ENCODE peak calls at places on chromosomes 3 and 15, in eight cellular contexts. One of them, this sample, is unnamed.

GRCh38 chr3:131903988-131904415 is 130.8 kb downstream of the CPNE4 start:
- DNase-seq in adipocyte: peak; percentile 84
- DNase-seq in neuronal stem cell: no peak
- DNase-seq in neural progenitor cell: no peak
- DNase-seq in fibroblast of pulmonary artery: peak; percentile 96
- DNase-seq in coronary artery: no peak
- DNase-seq in hepatocyte: peak; percentile 42
- DNase-seq in choroid plexus epithelial cell: peak; percentile 92
- DNase-seq in this sample: peak; percentile 70

GRCh38 chr3:4426782-4427344 is 40.2 kb downstream of the SUMF1 start:
- DNase-seq in adipocyte: peak; percentile 98
- DNase-seq in neuronal stem cell: no peak
- DNase-seq in neural progenitor cell: no peak
- DNase-seq in fibroblast of pulmonary artery: peak; percentile 92
- DNase-seq in coronary artery: no peak
- DNase-seq in hepatocyte: peak; percentile 81
- DNase-seq in choroid plexus epithelial cell: peak; percentile 98
- DNase-seq in this sample: no peak

GRCh38 chr15:70320077-70320830 is 222.5 kb upstream of the TLE3 start:
- DNase-seq in adipocyte: no peak
- DNase-seq in neuronal stem cell: no peak
- DNase-seq in neural progenitor cell: no peak
- DNase-seq in fibroblast of pulmonary artery: no peak
- DNase-seq in coronary artery: no peak
- DNase-seq in hepatocyte: no peak
- DNase-seq in choroid plexus epithelial cell: no peak
- DNase-seq in this sample: no peak

GRCh38 chr15:94075349-94075748 is 156.0 kb upstream of the MCTP2 start:
- DNase-seq in adipocyte: no peak
- DNase-seq in neuronal stem cell: no peak
- DNase-seq in neural progenitor cell: no peak
- DNase-seq in fibroblast of pulmonary artery: peak; percentile 19
- DNase-seq in coronary artery: peak; percentile 77
- DNase-seq in hepatocyte: peak; percentile 46
- DNase-seq in choroid plexus epithelial cell: no peak
- DNase-seq in this sample: no peak

GRCh38 chr3:113264741-113265140 is 53.4 kb downstream of the BOC start:
- DNase-seq in adipocyte: no peak
- DNase-seq in neuronal stem cell: no peak
- DNase-seq in neural progenitor cell: peak; percentile 72
- DNase-seq in fibroblast of pulmonary artery: no peak
- DNase-seq in coronary artery: no peak
- DNase-seq in hepatocyte: no peak
- DNase-seq in choroid plexus epithelial cell: no peak
- DNase-seq in this sample: no peak

GRCh38 chr15:41873711-41874110 is 20.1 kb downstream of the SPTBN5 start:
- DNase-seq in adipocyte: no peak
- DNase-seq in neuronal stem cell: no peak
- DNase-seq in neural progenitor cell: no peak
- DNase-seq in fibroblast of pulmonary artery: no peak
- DNase-seq in coronary artery: no peak
- DNase-seq in hepatocyte: no peak
- DNase-seq in choroid plexus epithelial cell: no peak
- DNase-seq in this sample: no peak

GRCh38 chr15:78800189-78800588 is 11.1 kb downstream of the ADAMTS7 start:
- DNase-seq in adipocyte: no peak
- DNase-seq in neuronal stem cell: no peak
- DNase-seq in neural progenitor cell: no peak
- DNase-seq in fibroblast of pulmonary artery: no peak
- DNase-seq in coronary artery: no peak
- DNase-seq in hepatocyte: no peak
- DNase-seq in choroid plexus epithelial cell: no peak
- DNase-seq in this sample: no peak

GRCh38 chr15:32743411-32744145 is 25.8 kb downstream of the GREM1 start:
- DNase-seq in adipocyte: no peak
- DNase-seq in neuronal stem cell: no peak
- DNase-seq in neural progenitor cell: no peak
- DNase-seq in fibroblast of pulmonary artery: peak; percentile 36
- DNase-seq in coronary artery: no peak
- DNase-seq in hepatocyte: no peak
- DNase-seq in choroid plexus epithelial cell: peak; percentile 68
- DNase-seq in this sample: no peak

GRCh38 chr15:49827311-49827710 is 206.5 kb downstream of the DTWD1 start:
- DNase-seq in adipocyte: no peak
- DNase-seq in neuronal stem cell: no peak
- DNase-seq in neural progenitor cell: no peak
- DNase-seq in fibroblast of pulmonary artery: no peak
- DNase-seq in coronary artery: no peak
- DNase-seq in hepatocyte: no peak
- DNase-seq in choroid plexus epithelial cell: no peak
- DNase-seq in this sample: no peak

GRCh38 chr3:133377396-133377795 is 22.5 kb upstream of the BFSP2 start:
- DNase-seq in adipocyte: peak; percentile 71
- DNase-seq in neuronal stem cell: no peak
- DNase-seq in neural progenitor cell: peak; percentile 49
- DNase-seq in fibroblast of pulmonary artery: peak; percentile 77
- DNase-seq in coronary artery: peak; percentile 47
- DNase-seq in hepatocyte: peak; percentile 50
- DNase-seq in choroid plexus epithelial cell: peak; percentile 82
- DNase-seq in this sample: no peak

GRCh38 chr3:111737712-111738097 is 121.4 kb upstream of the PHLDB2 start:
- DNase-seq in adipocyte: peak; percentile 93
- DNase-seq in neuronal stem cell: no peak
- DNase-seq in neural progenitor cell: no peak
- DNase-seq in fibroblast of pulmonary artery: peak; percentile 99
- DNase-seq in coronary artery: peak; percentile 82
- DNase-seq in hepatocyte: peak; percentile 72
- DNase-seq in choroid plexus epithelial cell: peak; percentile 100
- DNase-seq in this sample: no peak

GRCh38 chr15:23035964-23036566 is 3.3 kb downstream of the TUBGCP5 start:
- DNase-seq in adipocyte: peak; percentile 67
- DNase-seq in neuronal stem cell: peak; percentile 62
- DNase-seq in neural progenitor cell: peak; percentile 67
- DNase-seq in fibroblast of pulmonary artery: peak; percentile 65
- DNase-seq in coronary artery: no peak
- DNase-seq in hepatocyte: peak; percentile 57
- DNase-seq in choroid plexus epithelial cell: peak; percentile 69
- DNase-seq in this sample: no peak

GRCh38 chr15:31597466-31597865 is 270.8 kb downstream of the KLF13 start:
- DNase-seq in adipocyte: no peak
- DNase-seq in neuronal stem cell: no peak
- DNase-seq in neural progenitor cell: no peak
- DNase-seq in fibroblast of pulmonary artery: no peak
- DNase-seq in coronary artery: no peak
- DNase-seq in hepatocyte: no peak
- DNase-seq in choroid plexus epithelial cell: no peak
- DNase-seq in this sample: no peak

GRCh38 chr3:76997733-76998132 is 42.2 kb upstream of the ROBO2 start:
- DNase-seq in adipocyte: peak; percentile 31
- DNase-seq in neuronal stem cell: no peak
- DNase-seq in neural progenitor cell: no peak
- DNase-seq in fibroblast of pulmonary artery: no peak
- DNase-seq in coronary artery: no peak
- DNase-seq in hepatocyte: no peak
- DNase-seq in choroid plexus epithelial cell: peak; percentile 21
- DNase-seq in this sample: no peak

GRCh38 chr3:15794303-15794771 is 3.4 kb downstream of the ANKRD28 start:
- DNase-seq in adipocyte: peak; percentile 84
- DNase-seq in neuronal stem cell: no peak
- DNase-seq in neural progenitor cell: no peak
- DNase-seq in fibroblast of pulmonary artery: peak; percentile 77
- DNase-seq in coronary artery: no peak
- DNase-seq in hepatocyte: no peak
- DNase-seq in choroid plexus epithelial cell: peak; percentile 89
- DNase-seq in this sample: no peak

GRCh38 chr3:169060037-169060436 is 603.5 kb downstream of the MECOM start:
- DNase-seq in adipocyte: no peak
- DNase-seq in neuronal stem cell: no peak
- DNase-seq in neural progenitor cell: no peak
- DNase-seq in fibroblast of pulmonary artery: peak; percentile 18
- DNase-seq in coronary artery: no peak
- DNase-seq in hepatocyte: no peak
- DNase-seq in choroid plexus epithelial cell: peak; percentile 62
- DNase-seq in this sample: no peak

GRCh38 chr3:28577941-28578340 is 229.3 kb upstream of the AZI2 start:
- DNase-seq in adipocyte: no peak
- DNase-seq in neuronal stem cell: no peak
- DNase-seq in neural progenitor cell: no peak
- DNase-seq in fibroblast of pulmonary artery: no peak
- DNase-seq in coronary artery: no peak
- DNase-seq in hepatocyte: no peak
- DNase-seq in choroid plexus epithelial cell: no peak
- DNase-seq in this sample: no peak

GRCh38 chr15:70466895-70467529 is 296.3 kb downstream of the UACA start:
- DNase-seq in adipocyte: peak; percentile 81
- DNase-seq in neuronal stem cell: peak; percentile 27
- DNase-seq in neural progenitor cell: peak; percentile 68
- DNase-seq in fibroblast of pulmonary artery: peak; percentile 73
- DNase-seq in coronary artery: no peak
- DNase-seq in hepatocyte: peak; percentile 75
- DNase-seq in choroid plexus epithelial cell: peak; percentile 82
- DNase-seq in this sample: no peak

GRCh38 chr3:143084856-143085731 is 34.5 kb upstream of the CHST2 start:
- DNase-seq in adipocyte: peak; percentile 47
- DNase-seq in neuronal stem cell: no peak
- DNase-seq in neural progenitor cell: no peak
- DNase-seq in fibroblast of pulmonary artery: peak; percentile 83
- DNase-seq in coronary artery: no peak
- DNase-seq in hepatocyte: no peak
- DNase-seq in choroid plexus epithelial cell: peak; percentile 90
- DNase-seq in this sample: peak; percentile 37

GRCh38 chr15:51108933-51109550 is 14.3 kb upstream of the TNFAIP8L3 start:
- DNase-seq in adipocyte: peak; percentile 62
- DNase-seq in neuronal stem cell: no peak
- DNase-seq in neural progenitor cell: no peak
- DNase-seq in fibroblast of pulmonary artery: peak; percentile 69
- DNase-seq in coronary artery: peak; percentile 90
- DNase-seq in hepatocyte: no peak
- DNase-seq in choroid plexus epithelial cell: peak; percentile 75
- DNase-seq in this sample: peak; percentile 26

GRCh38 chr3:194189243-194189791 is 53.4 kb downstream of the HES1 start:
- DNase-seq in adipocyte: peak; percentile 10
- DNase-seq in neuronal stem cell: no peak
- DNase-seq in neural progenitor cell: no peak
- DNase-seq in fibroblast of pulmonary artery: peak; percentile 34
- DNase-seq in coronary artery: no peak
- DNase-seq in hepatocyte: peak; percentile 31
- DNase-seq in choroid plexus epithelial cell: peak; percentile 11
- DNase-seq in this sample: no peak

GRCh38 chr3:23440416-23441294 is 237.5 kb downstream of the UBE2E2 start:
- DNase-seq in adipocyte: no peak
- DNase-seq in neuronal stem cell: no peak
- DNase-seq in neural progenitor cell: no peak
- DNase-seq in fibroblast of pulmonary artery: no peak
- DNase-seq in coronary artery: no peak
- DNase-seq in hepatocyte: no peak
- DNase-seq in choroid plexus epithelial cell: no peak
- DNase-seq in this sample: no peak
- H3K4me3 ChIP-seq in adipocyte: no peak overlapping the region
- H3K4me3 ChIP-seq in neuronal stem cell: no peak overlapping the region
- H3K4me3 ChIP-seq in neural progenitor cell: no peak overlapping the region
- H3K4me3 ChIP-seq in fibroblast of pulmonary artery: no peak overlapping the region
- H3K4me3 ChIP-seq in coronary artery: no peak overlapping the region
- H3K4me3 ChIP-seq in hepatocyte: no peak overlapping the region
- H3K4me3 ChIP-seq in choroid plexus epithelial cell: no peak overlapping the region
- H3K4me3 ChIP-seq in this sample: no peak overlapping the region

GRCh38 chr15:89400997-89401590 is 66.5 kb upstream of the POLG start:
- DNase-seq in adipocyte: no peak
- DNase-seq in neuronal stem cell: no peak
- DNase-seq in neural progenitor cell: no peak
- DNase-seq in fibroblast of pulmonary artery: no peak
- DNase-seq in coronary artery: no peak
- DNase-seq in hepatocyte: no peak
- DNase-seq in choroid plexus epithelial cell: no peak
- DNase-seq in this sample: no peak
- H3K4me3 ChIP-seq in adipocyte: no peak overlapping the region
- H3K4me3 ChIP-seq in neuronal stem cell: no peak overlapping the region
- H3K4me3 ChIP-seq in neural progenitor cell: no peak overlapping the region
- H3K4me3 ChIP-seq in fibroblast of pulmonary artery: no peak overlapping the region
- H3K4me3 ChIP-seq in coronary artery: no peak overlapping the region
- H3K4me3 ChIP-seq in hepatocyte: no peak overlapping the region
- H3K4me3 ChIP-seq in choroid plexus epithelial cell: no peak overlapping the region
- H3K4me3 ChIP-seq in this sample: no peak overlapping the region

GRCh38 chr3:195907730-195908438 is 467 bp downstream of the TNK2 start:
- DNase-seq in adipocyte: no peak
- DNase-seq in neuronal stem cell: no peak
- DNase-seq in neural progenitor cell: no peak
- DNase-seq in fibroblast of pulmonary artery: no peak
- DNase-seq in coronary artery: no peak
- DNase-seq in hepatocyte: peak; percentile 68
- DNase-seq in choroid plexus epithelial cell: no peak
- DNase-seq in this sample: no peak

GRCh38 chr3:195909645-195910498 is 1.5 kb upstream of the TNK2 start:
- DNase-seq in adipocyte: peak; percentile 93
- DNase-seq in neuronal stem cell: peak; percentile 72
- DNase-seq in neural progenitor cell: peak; percentile 88
- DNase-seq in fibroblast of pulmonary artery: peak; percentile 68
- DNase-seq in coronary artery: peak; percentile 88
- DNase-seq in hepatocyte: peak; percentile 93
- DNase-seq in choroid plexus epithelial cell: peak; percentile 68
- DNase-seq in this sample: no peak

GRCh38 chr3:195910499-195910845 is 2.1 kb upstream of the TNK2 start:
- DNase-seq in adipocyte: no peak
- DNase-seq in neuronal stem cell: no peak
- DNase-seq in neural progenitor cell: no peak
- DNase-seq in fibroblast of pulmonary artery: no peak
- DNase-seq in coronary artery: no peak
- DNase-seq in hepatocyte: no peak
- DNase-seq in choroid plexus epithelial cell: no peak
- DNase-seq in this sample: no peak

GRCh38 chr3:195908439-195909293 is at the start of gene TNK2:
- DNase-seq in adipocyte: peak; percentile 62
- DNase-seq in neuronal stem cell: no peak
- DNase-seq in neural progenitor cell: peak; percentile 52
- DNase-seq in fibroblast of pulmonary artery: no peak
- DNase-seq in coronary artery: no peak
- DNase-seq in hepatocyte: peak; percentile 63
- DNase-seq in choroid plexus epithelial cell: no peak
- DNase-seq in this sample: no peak

DNA sequence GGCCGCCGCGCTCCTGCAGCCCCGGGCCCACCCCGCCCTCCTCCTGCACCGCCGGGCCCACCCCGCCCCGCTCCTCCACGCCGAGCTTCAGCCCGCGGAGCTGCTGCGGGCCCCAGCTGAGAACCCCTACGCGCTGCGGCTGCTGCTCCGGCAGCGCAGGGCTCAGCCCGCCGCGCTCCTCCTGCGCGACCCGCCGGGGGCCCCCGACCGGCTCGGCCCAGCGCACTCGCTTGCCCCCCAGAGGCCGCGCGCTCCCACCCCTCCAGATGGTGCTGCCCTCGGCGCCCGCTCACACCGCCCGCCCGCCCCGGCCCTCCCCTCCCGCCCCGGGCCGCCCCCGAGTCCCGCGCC is 918 bp upstream of the TNK2 start:
- DNase-seq in adipocyte: peak; percentile 68
- DNase-seq in neuronal stem cell: no peak
- DNase-seq in neural progenitor cell: peak; percentile 78
- DNase-seq in fibroblast of pulmonary artery: no peak
- DNase-seq in coronary artery: no peak
- DNase-seq in hepatocyte: no peak
- DNase-seq in choroid plexus epithelial cell: peak; percentile 23
- DNase-seq in this sample: no peak
- H3K4me3 ChIP-seq in adipocyte: peak overlapping the region; percentile 76
- H3K4me3 ChIP-seq in neuronal stem cell: peak overlapping the region; percentile 92
- H3K4me3 ChIP-seq in neural progenitor cell: peak overlapping the region; percentile 95
- H3K4me3 ChIP-seq in fibroblast of pulmonary artery: peak overlapping the region; percentile 54
- H3K4me3 ChIP-seq in coronary artery: peak overlapping the region; percentile 89
- H3K4me3 ChIP-seq in hepatocyte: peak overlapping the region; percentile 88
- H3K4me3 ChIP-seq in choroid plexus epithelial cell: peak overlapping the region; percentile 56
- H3K4me3 ChIP-seq in this sample: peak overlapping the region; percentile 43

GRCh38 chr3:87793322-87793877 is 265.4 kb downstream of the CGGBP1 start:
- DNase-seq in adipocyte: no peak
- DNase-seq in neuronal stem cell: no peak
- DNase-seq in neural progenitor cell: peak; percentile 1
- DNase-seq in fibroblast of pulmonary artery: no peak
- DNase-seq in coronary artery: no peak
- DNase-seq in hepatocyte: no peak
- DNase-seq in choroid plexus epithelial cell: no peak
- DNase-seq in this sample: no peak
- H3K4me3 ChIP-seq in adipocyte: peak overlapping the region; percentile 74
- H3K4me3 ChIP-seq in neuronal stem cell: peak overlapping the region; percentile 74
- H3K4me3 ChIP-seq in neural progenitor cell: peak overlapping the region; percentile 61
- H3K4me3 ChIP-seq in fibroblast of pulmonary artery: no peak overlapping the region
- H3K4me3 ChIP-seq in coronary artery: peak overlapping the region; percentile 71
- H3K4me3 ChIP-seq in hepatocyte: no peak overlapping the region
- H3K4me3 ChIP-seq in choroid plexus epithelial cell: peak overlapping the region; percentile 59
- H3K4me3 ChIP-seq in this sample: peak overlapping the region; percentile 35